ENCODE peak calls at places on chromosome 1, in nine cellular contexts. E, H, A, W, J, Q, X, T and V are unnamed samples.
A peak's percentile ranks its signal among the peaks of the same experiment; 100 is the strongest.

GRCh38 chr1:2184531-2184930 is 10.0 kb downstream of the FAAP20 start:
- DNase-seq in E (no peak), H (no peak), A (no peak), W (no peak), J (no peak), Q (no peak), X (no peak), T (no peak), V (no peak)

GRCh38 chr1:224253721-224254120 is 70.7 kb downstream of the DEGS1 start:
- DNase-seq in E (no peak), H (no peak), A (no peak), W (no peak), J (no peak), Q (no peak), X (no peak), T (no peak), V (no peak)

GRCh38 chr1:100322436-100323211 is 29.7 kb upstream of the CDC14A start:
- DNase-seq in E (no peak), H (no peak), A (no peak), W (peak; percentile 22), J (no peak), Q (no peak), X (no peak), T (peak; percentile 15), V (peak; percentile 72)

GRCh38 chr1:47432071-47433036 is 5.5 kb upstream of the FOXD2 start:
- DNase-seq in E (peak; percentile 82), H (peak; percentile 79), A (peak; percentile 69), W (peak; percentile 51), J (no peak), Q (peak; percentile 80), X (peak; percentile 44), T (no peak), V (no peak)

GRCh38 chr1:160064164-160064563 is 5.8 kb downstream of the KCNJ10 start:
- DNase-seq in E (no peak), H (no peak), A (no peak), W (no peak), J (no peak), Q (no peak), X (no peak), T (no peak), V (no peak)

GRCh38 chr1:192445849-192446489 is 129.2 kb downstream of the RGS21 start:
- DNase-seq in E (peak; percentile 9), H (peak; percentile 79), A (peak; percentile 31), W (no peak), J (peak; percentile 12), Q (peak; percentile 15), X (peak; percentile 36), T (peak; percentile 23), V (peak; percentile 80)

GRCh38 chr1:93652335-93652949 is 29.2 kb downstream of the BCAR3 start:
- DNase-seq in E (no peak), H (no peak), A (no peak), W (no peak), J (no peak), Q (no peak), X (no peak), T (no peak), V (no peak)

GRCh38 chr1:37410815-37411214 is 63.6 kb upstream of the ZC3H12A start:
- DNase-seq in E (peak; percentile 66), H (peak; percentile 43), A (no peak), W (peak; percentile 7), J (no peak), Q (no peak), X (no peak), T (no peak), V (no peak)

GRCh38 chr1:25427696-25428095 is 3.0 kb upstream of the MACO1 start:
- DNase-seq in E (no peak), H (no peak), A (no peak), W (no peak), J (no peak), Q (no peak), X (no peak), T (no peak), V (no peak)